ENCODE peak calls at places on chromosomes 4 and X, in seven cellular contexts. V is NCI-H69; R is AG04449; U is CD8-positive, alpha-beta T cell; F is stimulated activated CD4-positive, alpha-beta T cell treated with anti-CD3 and anti-CD28 coated beads, Interleukin-2, amount 100 ng/mL, for 48 hours; O is EL; A is tibial nerve. C is an unnamed sample.

GRCh38 chr4:73421708-73422457 is 14.1 kb upstream of the AFP start:
- DNase-seq in V (peak), R (no peak), U (no peak), F (no peak), O (no peak), A (no peak), C (no peak)

GRCh38 chr4:14404730-14405129 is 597.6 kb upstream of the CPEB2 start:
- DNase-seq in V (no peak), R (no peak), U (no peak), F (no peak), O (no peak), A (no peak), C (peak)

GRCh38 chr4:70703695-70704332 is 15.5 kb downstream of the UTP3 start:
- DNase-seq in V (peak), R (no peak), U (no peak), F (no peak), O (peak), A (no peak), C (peak)

GRCh38 chrX:71919436-71919835 is 8.8 kb downstream of the NHSL2 start:
- DNase-seq in V (no peak), R (no peak), U (no peak), F (no peak), O (peak), A (no peak), C (peak)

GRCh38 chr4:3654036-3654807 is 112.0 kb upstream of the ADRA2C start:
- DNase-seq in V (no peak), R (no peak), U (no peak), F (no peak), O (no peak), A (no peak), C (no peak)

GRCh38 chrX:150236304-150236703 is 126.8 kb upstream of the MAMLD1 start:
- DNase-seq in V (no peak), R (no peak), U (no peak), F (no peak), O (peak), A (no peak), C (no peak)

GRCh38 chr4:146654648-146654975 is 15.9 kb downstream of the POU4F2 start:
- DNase-seq in V (no peak), R (no peak), U (no peak), F (no peak), O (no peak), A (no peak), C (no peak)

GRCh38 chr4:184688447-184688846 is 38.9 kb downstream of the PRIMPOL start:
- DNase-seq in V (peak), R (peak), U (no peak), F (peak), O (peak), A (no peak), C (no peak)

GRCh38 chrX:39398215-39398972 is 597.1 kb downstream of the MID1IP1 start:
- DNase-seq in V (peak), R (no peak), U (no peak), F (no peak), O (no peak), A (no peak), C (no peak)

GRCh38 chr4:49709775-49710174 is 723.7 kb downstream of the CWH43 start:
- DNase-seq in V (no peak), R (no peak), U (no peak), F (no peak), O (no peak), A (no peak), C (no peak)

GRCh38 chr4:109368661-109369060 is 65.0 kb upstream of the SEC24B start:
- DNase-seq in V (no peak), R (no peak), U (no peak), F (no peak), O (no peak), A (no peak), C (no peak)

GRCh38 chr4:73864365-73864764 is 4.8 kb upstream of the CXCL1 start:
- DNase-seq in V (peak), R (no peak), U (no peak), F (no peak), O (no peak), A (no peak), C (peak)

GRCh38 chr4:42452823-42453222 is 55.5 kb downstream of the SHISA3 start:
- DNase-seq in V (no peak), R (no peak), U (no peak), F (no peak), O (no peak), A (no peak), C (no peak)

GRCh38 chr4:152620915-152621314 is 58.9 kb downstream of the TMEM154 start:
- DNase-seq in V (no peak), R (no peak), U (no peak), F (no peak), O (no peak), A (no peak), C (no peak)

GRCh38 chrX:150731795-150732194 is 38.6 kb downstream of the MTMR1 start:
- DNase-seq in V (no peak), R (peak), U (no peak), F (peak), O (peak), A (no peak), C (no peak)

GRCh38 chr4:78818530-78818929 is 42.4 kb downstream of the BMP2K start:
- DNase-seq in V (no peak), R (no peak), U (no peak), F (no peak), O (no peak), A (no peak), C (no peak)

GRCh38 chr4:80226091-80226490 is 28.8 kb downstream of the PRDM8 start:
- DNase-seq in V (no peak), R (no peak), U (no peak), F (no peak), O (no peak), A (no peak), C (no peak)

GRCh38 chr4:164318350-164318749 is 435.6 kb upstream of the SMIM31 start:
- DNase-seq in V (no peak), R (no peak), U (no peak), F (no peak), O (no peak), A (no peak), C (no peak)

GRCh38 chr4:161762796-161763195 is 401.0 kb downstream of the FSTL5 start:
- DNase-seq in V (no peak), R (no peak), U (no peak), F (no peak), O (peak), A (no peak), C (no peak)

GRCh38 chrX:11754958-11755645 is 2.9 kb upstream of the MSL3 start:
- DNase-seq in V (peak), R (no peak), U (no peak), F (no peak), O (no peak), A (no peak), C (no peak)

GRCh38 chr4:112418092-112418491 is 97.9 kb downstream of the NEUROG2 start:
- DNase-seq in V (no peak), R (no peak), U (no peak), F (no peak), O (no peak), A (no peak), C (peak)

GRCh38 chr4:119659576-119659975 is 31.0 kb upstream of the PDE5A start:
- DNase-seq in V (peak), R (peak), U (no peak), F (no peak), O (peak), A (no peak), C (peak)

GRCh38 chrX:39519213-39519544 is 578.6 kb downstream of the BCOR start:
- DNase-seq in V (peak), R (no peak), U (no peak), F (no peak), O (no peak), A (no peak), C (peak)

GRCh38 chr4:140271553-140271952 is 101.9 kb upstream of the SCOC start:
- DNase-seq in V (no peak), R (no peak), U (no peak), F (no peak), O (no peak), A (no peak), C (no peak)

GRCh38 chr4:15303052-15303641 is 124.7 kb upstream of the C1QTNF7 start:
- DNase-seq in V (no peak), R (peak), U (no peak), F (no peak), O (peak), A (no peak), C (no peak)

GRCh38 chrX:10119399-10119990 is 37.3 kb upstream of the CLCN4 start:
- DNase-seq in V (peak), R (peak), U (peak), F (peak), O (peak), A (peak), C (peak)

GRCh38 chr4:27048350-27049100 is 187.9 kb downstream of the STIM2 start:
- DNase-seq in V (peak), R (no peak), U (no peak), F (no peak), O (peak), A (no peak), C (peak)

GRCh38 chrX:124488412-124489161 is 142.2 kb downstream of the SH2D1A start:
- DNase-seq in V (no peak), R (no peak), U (no peak), F (no peak), O (no peak), A (no peak), C (no peak)

GRCh38 chr4:84237008-84237407 is 262.1 kb downstream of the NKX6-1 start:
- DNase-seq in V (no peak), R (no peak), U (no peak), F (no peak), O (no peak), A (no peak), C (no peak)

GRCh38 chr4:161714022-161714751 is 449.6 kb downstream of the FSTL5 start:
- DNase-seq in V (peak), R (peak), U (no peak), F (no peak), O (peak), A (no peak), C (peak)